ENCODE peak calls at places on chromosomes 1 and 21, in nine cellular contexts. One of them, this sample, is unnamed.
A peak's percentile ranks its signal among the peaks of the same experiment; 100 is the strongest.

GRCh38 chr1:100921110-100921706 is 25.3 kb downstream of the SLC30A7 start:
- DNase-seq in transverse colon: no peak
- DNase-seq in cardiac fibroblast: peak; percentile 74
- DNase-seq in fibroblast of the aortic adventitia: peak; percentile 76
- DNase-seq in heart left ventricle: no peak
- DNase-seq in AG09309: peak; percentile 28
- DNase-seq in tibial artery: no peak
- DNase-seq in CD8-positive, alpha-beta T cell: no peak
- DNase-seq in fibroblast of lung: peak; percentile 41
- DNase-seq in this sample: peak; percentile 71

GRCh38 chr1:230832466-230832865 is 35.9 kb downstream of the C1orf198 start:
- DNase-seq in transverse colon: no peak
- DNase-seq in fibroblast of the aortic adventitia: peak; percentile 54
- DNase-seq in CD8-positive, alpha-beta T cell: no peak
- DNase-seq in heart left ventricle: no peak
- DNase-seq in fibroblast of lung: peak; percentile 41
- DNase-seq in AG09309: no peak
- DNase-seq in tibial artery: no peak
- DNase-seq in cardiac fibroblast: peak; percentile 34
- DNase-seq in this sample: no peak

GRCh38 chr1:23168462-23169218 is at the start of gene LUZP1:
- DNase-seq in cardiac fibroblast: peak; percentile 94
- DNase-seq in AG09309: no peak
- DNase-seq in CD8-positive, alpha-beta T cell: peak; percentile 91
- DNase-seq in heart left ventricle: peak; percentile 92
- DNase-seq in transverse colon: peak; percentile 93
- DNase-seq in tibial artery: peak; percentile 93
- DNase-seq in fibroblast of the aortic adventitia: peak; percentile 90
- DNase-seq in fibroblast of lung: peak; percentile 73
- DNase-seq in this sample: peak; percentile 87

GRCh38 chr1:239831577-239832355 is 259.9 kb upstream of the FMN2 start:
- DNase-seq in fibroblast of lung: no peak
- DNase-seq in transverse colon: no peak
- DNase-seq in CD8-positive, alpha-beta T cell: no peak
- DNase-seq in fibroblast of the aortic adventitia: no peak
- DNase-seq in tibial artery: no peak
- DNase-seq in cardiac fibroblast: no peak
- DNase-seq in heart left ventricle: no peak
- DNase-seq in AG09309: no peak
- DNase-seq in this sample: no peak

GRCh38 chr1:156664046-156664948 is 12.9 kb downstream of the NES start:
- DNase-seq in heart left ventricle: no peak
- DNase-seq in fibroblast of lung: peak; percentile 52
- DNase-seq in transverse colon: no peak
- DNase-seq in cardiac fibroblast: no peak
- DNase-seq in AG09309: no peak
- DNase-seq in CD8-positive, alpha-beta T cell: no peak
- DNase-seq in tibial artery: no peak
- DNase-seq in fibroblast of the aortic adventitia: no peak
- DNase-seq in this sample: no peak

GRCh38 chr21:38631676-38632075 is 133.4 kb upstream of the ERG start:
- DNase-seq in tibial artery: no peak
- DNase-seq in cardiac fibroblast: peak; percentile 35
- DNase-seq in CD8-positive, alpha-beta T cell: no peak
- DNase-seq in transverse colon: no peak
- DNase-seq in fibroblast of lung: peak; percentile 91
- DNase-seq in AG09309: peak; percentile 41
- DNase-seq in fibroblast of the aortic adventitia: no peak
- DNase-seq in heart left ventricle: no peak
- DNase-seq in this sample: peak; percentile 37

GRCh38 chr1:3902546-3902945 is 2.5 kb upstream of the C1orf174 start:
- DNase-seq in CD8-positive, alpha-beta T cell: no peak
- DNase-seq in AG09309: no peak
- DNase-seq in fibroblast of lung: no peak
- DNase-seq in tibial artery: no peak
- DNase-seq in heart left ventricle: no peak
- DNase-seq in transverse colon: no peak
- DNase-seq in cardiac fibroblast: no peak
- DNase-seq in fibroblast of the aortic adventitia: no peak
- DNase-seq in this sample: no peak

GRCh38 chr1:4369335-4369734 is 285.1 kb upstream of the AJAP1 start:
- DNase-seq in CD8-positive, alpha-beta T cell: no peak
- DNase-seq in AG09309: no peak
- DNase-seq in cardiac fibroblast: no peak
- DNase-seq in fibroblast of the aortic adventitia: no peak
- DNase-seq in heart left ventricle: no peak
- DNase-seq in transverse colon: no peak
- DNase-seq in tibial artery: no peak
- DNase-seq in fibroblast of lung: no peak
- DNase-seq in this sample: no peak

GRCh38 chr1:14653461-14653960 is 55.0 kb downstream of the KAZN start:
- DNase-seq in transverse colon: no peak
- DNase-seq in fibroblast of the aortic adventitia: no peak
- DNase-seq in fibroblast of lung: no peak
- DNase-seq in tibial artery: no peak
- DNase-seq in CD8-positive, alpha-beta T cell: no peak
- DNase-seq in cardiac fibroblast: no peak
- DNase-seq in heart left ventricle: no peak
- DNase-seq in AG09309: no peak
- DNase-seq in this sample: peak; percentile 9

DNA sequence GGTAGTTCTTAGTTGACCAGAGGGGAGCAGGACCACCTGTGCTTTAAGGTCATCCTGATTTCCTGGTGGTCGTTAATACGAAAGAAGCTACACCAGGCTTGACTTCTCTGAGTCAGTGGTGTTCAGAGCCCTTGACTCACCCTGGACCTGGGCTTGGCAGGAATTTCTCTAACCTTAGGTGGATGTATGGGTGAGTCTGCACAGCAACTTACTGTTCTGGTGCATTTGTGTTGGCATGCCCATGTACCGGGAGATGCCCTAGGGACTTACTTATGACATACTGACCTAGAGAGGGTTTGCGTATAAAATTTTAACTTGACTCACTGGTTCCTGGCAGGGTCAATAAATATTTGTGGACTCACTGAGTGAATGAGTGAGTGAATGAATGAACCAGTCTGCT is 304.6 kb downstream of the DISC1 start:
- DNase-seq in AG09309: no peak
- DNase-seq in transverse colon: no peak
- DNase-seq in cardiac fibroblast: peak; percentile 90
- DNase-seq in fibroblast of the aortic adventitia: peak; percentile 60
- DNase-seq in tibial artery: no peak
- DNase-seq in heart left ventricle: no peak
- DNase-seq in fibroblast of lung: no peak
- DNase-seq in CD8-positive, alpha-beta T cell: no peak
- DNase-seq in this sample: no peak
- TF ChIP-seq CTCF in AG09309: no peak
- TF ChIP-seq CTCF in transverse colon: no peak
- TF ChIP-seq CTCF in cardiac fibroblast: no peak
- TF ChIP-seq CTCF in fibroblast of the aortic adventitia: no peak
- TF ChIP-seq CTCF in tibial artery: no peak
- TF ChIP-seq CTCF in heart left ventricle: no peak
- TF ChIP-seq CTCF in fibroblast of lung: no peak
- TF ChIP-seq CTCF in CD8-positive, alpha-beta T cell: no peak
- TF ChIP-seq CTCF in this sample: no peak

GRCh38 chr1:110345480-110345879 is 6.3 kb downstream of the RBM15 start:
- DNase-seq in fibroblast of the aortic adventitia: no peak
- DNase-seq in heart left ventricle: no peak
- DNase-seq in transverse colon: no peak
- DNase-seq in cardiac fibroblast: no peak
- DNase-seq in AG09309: no peak
- DNase-seq in CD8-positive, alpha-beta T cell: no peak
- DNase-seq in tibial artery: no peak
- DNase-seq in fibroblast of lung: peak; percentile 16
- DNase-seq in this sample: no peak

GRCh38 chr1:110346690-110347089 is 7.5 kb downstream of the RBM15 start:
- DNase-seq in tibial artery: no peak
- DNase-seq in cardiac fibroblast: no peak
- DNase-seq in CD8-positive, alpha-beta T cell: no peak
- DNase-seq in AG09309: no peak
- DNase-seq in transverse colon: no peak
- DNase-seq in heart left ventricle: no peak
- DNase-seq in fibroblast of the aortic adventitia: no peak
- DNase-seq in fibroblast of lung: no peak
- DNase-seq in this sample: no peak

GRCh38 chr1:110341872-110342331 is 2.7 kb downstream of the RBM15 start:
- DNase-seq in transverse colon: no peak
- DNase-seq in CD8-positive, alpha-beta T cell: no peak
- DNase-seq in heart left ventricle: no peak
- DNase-seq in cardiac fibroblast: no peak
- DNase-seq in tibial artery: no peak
- DNase-seq in AG09309: no peak
- DNase-seq in fibroblast of the aortic adventitia: no peak
- DNase-seq in fibroblast of lung: no peak
- DNase-seq in this sample: no peak

GRCh38 chr1:110343249-110343648 is 4.1 kb downstream of the RBM15 start:
- DNase-seq in transverse colon: no peak
- DNase-seq in fibroblast of the aortic adventitia: no peak
- DNase-seq in cardiac fibroblast: no peak
- DNase-seq in heart left ventricle: no peak
- DNase-seq in tibial artery: no peak
- DNase-seq in fibroblast of lung: no peak
- DNase-seq in AG09309: no peak
- DNase-seq in CD8-positive, alpha-beta T cell: no peak
- DNase-seq in this sample: no peak

DNA sequence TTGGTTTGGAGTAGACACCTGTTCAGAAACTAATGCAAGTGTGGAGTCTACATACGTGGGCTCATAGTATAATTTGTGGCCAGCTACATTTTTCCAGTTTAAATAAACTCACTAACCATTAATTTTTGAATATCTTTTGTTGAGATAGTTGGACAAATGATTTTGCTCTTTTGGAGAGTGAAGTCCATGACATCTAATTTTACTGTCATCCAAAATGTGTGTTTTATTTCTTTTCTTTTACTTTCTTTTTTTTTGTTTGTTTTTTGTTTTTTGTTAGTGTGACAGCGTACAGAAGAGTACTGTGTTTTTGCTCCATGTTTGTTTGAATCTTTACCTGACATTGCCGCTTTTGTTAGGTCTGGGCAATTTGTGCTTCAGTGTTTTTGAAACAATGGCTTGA is 5.0 kb downstream of the RBM15 start:
- DNase-seq in fibroblast of the aortic adventitia: no peak
- DNase-seq in heart left ventricle: no peak
- DNase-seq in fibroblast of lung: no peak
- DNase-seq in tibial artery: no peak
- DNase-seq in CD8-positive, alpha-beta T cell: no peak
- DNase-seq in cardiac fibroblast: no peak
- DNase-seq in AG09309: no peak
- DNase-seq in transverse colon: no peak
- DNase-seq in this sample: no peak
- H3K4me3 ChIP-seq in fibroblast of the aortic adventitia: no peak overlapping the region
- H3K4me3 ChIP-seq in heart left ventricle: peak overlapping the region; percentile 20
- H3K4me3 ChIP-seq in fibroblast of lung: no peak overlapping the region
- H3K4me3 ChIP-seq in tibial artery: no peak overlapping the region
- H3K4me3 ChIP-seq in CD8-positive, alpha-beta T cell: no peak overlapping the region
- H3K4me3 ChIP-seq in cardiac fibroblast: no peak overlapping the region
- H3K4me3 ChIP-seq in AG09309: no peak overlapping the region
- H3K4me3 ChIP-seq in transverse colon: no peak overlapping the region
- H3K4me3 ChIP-seq in this sample: no peak overlapping the region

DNA sequence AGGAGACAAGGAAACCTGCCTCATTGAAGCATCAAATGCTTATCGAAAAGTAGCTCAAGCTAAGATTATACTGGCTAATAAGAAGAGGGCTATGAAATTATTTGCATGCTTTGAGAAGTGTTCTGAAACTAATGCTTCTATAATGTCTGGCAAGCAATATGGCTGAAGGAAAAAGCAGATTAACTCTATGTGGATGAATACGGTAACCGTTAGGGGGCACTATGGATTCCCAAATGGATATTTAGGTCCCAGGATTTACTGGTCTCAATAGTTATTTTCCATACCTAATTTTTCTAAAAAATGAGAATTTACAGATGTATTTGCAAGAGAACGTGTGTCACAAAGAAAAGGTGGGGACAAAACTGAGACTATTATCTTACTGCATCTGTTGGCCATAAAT is 34.6 kb upstream of the RRP15 start:
- DNase-seq in heart left ventricle: no peak
- DNase-seq in cardiac fibroblast: peak; percentile 32
- DNase-seq in transverse colon: no peak
- DNase-seq in fibroblast of lung: no peak
- DNase-seq in fibroblast of the aortic adventitia: peak; percentile 2
- DNase-seq in CD8-positive, alpha-beta T cell: no peak
- DNase-seq in tibial artery: no peak
- DNase-seq in AG09309: no peak
- DNase-seq in this sample: no peak
- TF ChIP-seq CTCF in heart left ventricle: no peak
- TF ChIP-seq CTCF in cardiac fibroblast: peak; percentile 27
- TF ChIP-seq CTCF in transverse colon: no peak
- TF ChIP-seq CTCF in fibroblast of lung: no peak
- TF ChIP-seq CTCF in fibroblast of the aortic adventitia: peak; percentile 13
- TF ChIP-seq CTCF in CD8-positive, alpha-beta T cell: no peak
- TF ChIP-seq CTCF in tibial artery: no peak
- TF ChIP-seq CTCF in AG09309: no peak
- TF ChIP-seq CTCF in this sample: no peak

GRCh38 chr1:32274646-32275340 is 17.1 kb upstream of the HDAC1 start:
- DNase-seq in fibroblast of lung: no peak
- DNase-seq in transverse colon: no peak
- DNase-seq in cardiac fibroblast: no peak
- DNase-seq in heart left ventricle: no peak
- DNase-seq in AG09309: no peak
- DNase-seq in CD8-positive, alpha-beta T cell: no peak
- DNase-seq in tibial artery: no peak
- DNase-seq in fibroblast of the aortic adventitia: no peak
- DNase-seq in this sample: no peak

GRCh38 chr1:32269744-32270143 is 18.7 kb downstream of the LCK start:
- DNase-seq in cardiac fibroblast: no peak
- DNase-seq in AG09309: no peak
- DNase-seq in heart left ventricle: no peak
- DNase-seq in fibroblast of lung: no peak
- DNase-seq in tibial artery: no peak
- DNase-seq in fibroblast of the aortic adventitia: no peak
- DNase-seq in CD8-positive, alpha-beta T cell: no peak
- DNase-seq in transverse colon: no peak
- DNase-seq in this sample: no peak

GRCh38 chr1:32275424-32275823 is 16.5 kb upstream of the HDAC1 start:
- DNase-seq in fibroblast of the aortic adventitia: no peak
- DNase-seq in CD8-positive, alpha-beta T cell: no peak
- DNase-seq in fibroblast of lung: no peak
- DNase-seq in tibial artery: no peak
- DNase-seq in cardiac fibroblast: peak; percentile 19
- DNase-seq in AG09309: no peak
- DNase-seq in transverse colon: peak; percentile 29
- DNase-seq in heart left ventricle: no peak
- DNase-seq in this sample: no peak

GRCh38 chr1:32273389-32274208 is 18.3 kb upstream of the HDAC1 start:
- DNase-seq in cardiac fibroblast: no peak
- DNase-seq in fibroblast of lung: peak; percentile 22
- DNase-seq in AG09309: no peak
- DNase-seq in heart left ventricle: no peak
- DNase-seq in tibial artery: no peak
- DNase-seq in CD8-positive, alpha-beta T cell: peak; percentile 91
- DNase-seq in fibroblast of the aortic adventitia: peak; percentile 16
- DNase-seq in transverse colon: peak; percentile 51
- DNase-seq in this sample: no peak

GRCh38 chr1:32272557-32273388 is 19.1 kb upstream of the HDAC1 start:
- DNase-seq in fibroblast of the aortic adventitia: no peak
- DNase-seq in fibroblast of lung: no peak
- DNase-seq in cardiac fibroblast: no peak
- DNase-seq in AG09309: no peak
- DNase-seq in heart left ventricle: no peak
- DNase-seq in tibial artery: no peak
- DNase-seq in CD8-positive, alpha-beta T cell: peak; percentile 27
- DNase-seq in transverse colon: no peak
- DNase-seq in this sample: no peak
- H3K4me3 ChIP-seq in fibroblast of the aortic adventitia: no peak overlapping the region
- H3K4me3 ChIP-seq in fibroblast of lung: no peak overlapping the region
- H3K4me3 ChIP-seq in cardiac fibroblast: no peak overlapping the region
- H3K4me3 ChIP-seq in AG09309: no peak overlapping the region
- H3K4me3 ChIP-seq in heart left ventricle: no peak overlapping the region
- H3K4me3 ChIP-seq in tibial artery: no peak overlapping the region
- H3K4me3 ChIP-seq in CD8-positive, alpha-beta T cell: peak overlapping the region; percentile 42
- H3K4me3 ChIP-seq in transverse colon: no peak overlapping the region
- H3K4me3 ChIP-seq in this sample: no peak overlapping the region

GRCh38 chr21:35921471-35921870 is 138.9 kb downstream of the SETD4 start:
- DNase-seq in AG09309: no peak
- DNase-seq in heart left ventricle: no peak
- DNase-seq in transverse colon: no peak
- DNase-seq in tibial artery: no peak
- DNase-seq in cardiac fibroblast: no peak
- DNase-seq in fibroblast of the aortic adventitia: no peak
- DNase-seq in fibroblast of lung: no peak
- DNase-seq in CD8-positive, alpha-beta T cell: no peak
- DNase-seq in this sample: no peak
- TF ChIP-seq CTCF in AG09309: no peak
- TF ChIP-seq CTCF in heart left ventricle: no peak
- TF ChIP-seq CTCF in transverse colon: no peak
- TF ChIP-seq CTCF in tibial artery: no peak
- TF ChIP-seq CTCF in cardiac fibroblast: no peak
- TF ChIP-seq CTCF in fibroblast of the aortic adventitia: no peak
- TF ChIP-seq CTCF in fibroblast of lung: no peak
- TF ChIP-seq CTCF in CD8-positive, alpha-beta T cell: no peak
- TF ChIP-seq CTCF in this sample: no peak

This sample was measured in astrocyte of the spinal cord.